ENCODE peak calls at places on chromosome 12, in ten cellular contexts. O, H, V, Q, W, L, R, P, X and D are unnamed samples.

GRCh38 chr12:115569694-115570093 is 707.8 kb downstream of the MED13L start:
- DNase-seq in O (no peak), H (no peak), V (no peak), Q (no peak), W (no peak), L (no peak), R (no peak), P (no peak), X (no peak), D (no peak)

GRCh38 chr12:76069339-76069738 is 15.1 kb downstream of the NAP1L1 start:
- DNase-seq in O (no peak), H (no peak), V (no peak), Q (no peak), W (no peak), L (no peak), R (no peak), P (no peak), X (no peak), D (no peak)

GRCh38 chr12:102883204-102883799 is 33.7 kb downstream of the PAH start:
- DNase-seq in O (peak), H (peak), V (peak), Q (peak), W (peak), L (peak), R (peak), P (no peak), X (peak), D (peak)

GRCh38 chr12:85549658-85550057 is 269.6 kb downstream of the ALX1 start:
- DNase-seq in O (no peak), H (no peak), V (no peak), Q (no peak), W (no peak), L (no peak), R (no peak), P (no peak), X (no peak), D (no peak)

GRCh38 chr12:104605685-104606084 is 148.9 kb downstream of the CHST11 start:
- DNase-seq in O (peak), H (no peak), V (no peak), Q (no peak), W (no peak), L (peak), R (no peak), P (no peak), X (peak), D (no peak)

GRCh38 chr12:105275997-105276760 is 40.2 kb upstream of the APPL2 start:
- DNase-seq in O (no peak), H (no peak), V (no peak), Q (peak), W (no peak), L (no peak), R (no peak), P (no peak), X (no peak), D (peak)

GRCh38 chr12:110029290-110029689 is 19.0 kb downstream of the C12orf76 start:
- DNase-seq in O (no peak), H (no peak), V (no peak), Q (no peak), W (no peak), L (no peak), R (no peak), P (no peak), X (no peak), D (no peak)

GRCh38 chr12:28568083-28568482 is 377.8 kb downstream of the CCDC91 start:
- DNase-seq in O (no peak), H (no peak), V (no peak), Q (peak), W (no peak), L (peak), R (no peak), P (no peak), X (no peak), D (peak)

GRCh38 chr12:56157201-56158028 is 744 bp upstream of the MYL6 start:
- DNase-seq in O (peak), H (peak), V (peak), Q (peak), W (peak), L (peak), R (peak), P (peak), X (peak), D (peak)

GRCh38 chr12:2372735-2373134 is 319.9 kb downstream of the CACNA1C start:
- DNase-seq in O (no peak), H (no peak), V (no peak), Q (no peak), W (no peak), L (no peak), R (no peak), P (no peak), X (peak), D (no peak)

GRCh38 chr12:47886471-47887240 is 18.1 kb downstream of the VDR start:
- DNase-seq in O (no peak), H (no peak), V (no peak), Q (no peak), W (no peak), L (no peak), R (no peak), P (no peak), X (no peak), D (no peak)

GRCh38 chr12:106919910-106920544 is 35.7 kb upstream of the TMEM263 start:
- DNase-seq in O (no peak), H (no peak), V (no peak), Q (peak), W (peak), L (peak), R (peak), P (no peak), X (no peak), D (peak)